ENCODE peak calls at places on chromosomes 1 and 21, in seven cellular contexts. C, Y, T, D, H, U and M are unnamed samples.
A peak's percentile ranks its signal among the peaks of the same experiment; 100 is the strongest.

GRCh38 chr21:38289697-38290096 is 32.9 kb downstream of the KCNJ15 start:
- DNase-seq in C (no peak), Y (no peak), T (peak; percentile 98), D (no peak), H (no peak), U (no peak), M (peak; percentile 71)

GRCh38 chr1:85368073-85368778 is 91.8 kb upstream of the BCL10 start:
- DNase-seq in C (no peak), Y (no peak), T (no peak), D (no peak), H (no peak), U (no peak), M (no peak)

GRCh38 chr1:9279172-9279840 is 13.4 kb upstream of the SPSB1 start:
- DNase-seq in C (no peak), Y (no peak), T (peak; percentile 40), D (no peak), H (no peak), U (no peak), M (no peak)

GRCh38 chr1:183497218-183497617 is 24.9 kb downstream of the SMG7 start:
- DNase-seq in C (no peak), Y (no peak), T (no peak), D (no peak), H (no peak), U (no peak), M (no peak)

GRCh38 chr21:37219766-37220432 is 47.2 kb downstream of the VPS26C start:
- DNase-seq in C (peak; percentile 26), Y (no peak), T (no peak), D (no peak), H (no peak), U (no peak), M (no peak)

GRCh38 chr1:202144510-202145324 is at the start of gene ARL8A:
- DNase-seq in C (peak; percentile 65), Y (peak; percentile 78), T (peak; percentile 80), D (peak; percentile 64), H (peak; percentile 78), U (peak; percentile 73), M (peak; percentile 72)

GRCh38 chr1:8342325-8342724 is 24.4 kb downstream of the SLC45A1 start:
- DNase-seq in C (no peak), Y (peak; percentile 30), T (no peak), D (no peak), H (no peak), U (no peak), M (no peak)

GRCh38 chr1:67687649-67688048 is 2.6 kb downstream of the GADD45A start:
- DNase-seq in C (no peak), Y (no peak), T (peak; percentile 84), D (no peak), H (no peak), U (no peak), M (no peak)

GRCh38 chr1:70896224-70896623 is 151.4 kb downstream of the PTGER3 start:
- DNase-seq in C (no peak), Y (no peak), T (peak; percentile 36), D (no peak), H (no peak), U (peak; percentile 5), M (no peak)

GRCh38 chr1:169326644-169327316 is 40.8 kb downstream of the NME7 start:
- DNase-seq in C (no peak), Y (no peak), T (peak; percentile 57), D (no peak), H (no peak), U (no peak), M (no peak)

GRCh38 chr1:38117444-38117887 is 70.9 kb upstream of the POU3F1 start:
- DNase-seq in C (no peak), Y (no peak), T (no peak), D (peak; percentile 61), H (no peak), U (no peak), M (no peak)

GRCh38 chr1:222413436-222413835 is 134.5 kb downstream of the HHIPL2 start:
- DNase-seq in C (no peak), Y (no peak), T (peak; percentile 36), D (no peak), H (no peak), U (no peak), M (no peak)

GRCh38 chr1:36625959-36626337 is 143.2 kb upstream of the CSF3R start:
- DNase-seq in C (no peak), Y (no peak), T (no peak), D (no peak), H (no peak), U (no peak), M (no peak)

GRCh38 chr1:89536555-89537393 is 12.1 kb downstream of the LRRC8B start:
- DNase-seq in C (no peak), Y (no peak), T (no peak), D (no peak), H (no peak), U (no peak), M (no peak)

GRCh38 chr1:153651771-153652170 is 6.7 kb upstream of the SNAPIN start:
- DNase-seq in C (no peak), Y (no peak), T (no peak), D (no peak), H (no peak), U (no peak), M (no peak)

GRCh38 chr1:243312962-243313634 is 57.3 kb downstream of the SDCCAG8 start:
- DNase-seq in C (no peak), Y (no peak), T (no peak), D (no peak), H (no peak), U (no peak), M (no peak)

GRCh38 chr1:34839526-34840305 is 19.8 kb downstream of the SMIM12 start:
- DNase-seq in C (no peak), Y (no peak), T (no peak), D (no peak), H (no peak), U (no peak), M (peak; percentile 23)

GRCh38 chr1:238177960-238178359 is 287.2 kb upstream of the ZP4 start:
- DNase-seq in C (no peak), Y (no peak), T (no peak), D (no peak), H (no peak), U (no peak), M (no peak)

DNA sequence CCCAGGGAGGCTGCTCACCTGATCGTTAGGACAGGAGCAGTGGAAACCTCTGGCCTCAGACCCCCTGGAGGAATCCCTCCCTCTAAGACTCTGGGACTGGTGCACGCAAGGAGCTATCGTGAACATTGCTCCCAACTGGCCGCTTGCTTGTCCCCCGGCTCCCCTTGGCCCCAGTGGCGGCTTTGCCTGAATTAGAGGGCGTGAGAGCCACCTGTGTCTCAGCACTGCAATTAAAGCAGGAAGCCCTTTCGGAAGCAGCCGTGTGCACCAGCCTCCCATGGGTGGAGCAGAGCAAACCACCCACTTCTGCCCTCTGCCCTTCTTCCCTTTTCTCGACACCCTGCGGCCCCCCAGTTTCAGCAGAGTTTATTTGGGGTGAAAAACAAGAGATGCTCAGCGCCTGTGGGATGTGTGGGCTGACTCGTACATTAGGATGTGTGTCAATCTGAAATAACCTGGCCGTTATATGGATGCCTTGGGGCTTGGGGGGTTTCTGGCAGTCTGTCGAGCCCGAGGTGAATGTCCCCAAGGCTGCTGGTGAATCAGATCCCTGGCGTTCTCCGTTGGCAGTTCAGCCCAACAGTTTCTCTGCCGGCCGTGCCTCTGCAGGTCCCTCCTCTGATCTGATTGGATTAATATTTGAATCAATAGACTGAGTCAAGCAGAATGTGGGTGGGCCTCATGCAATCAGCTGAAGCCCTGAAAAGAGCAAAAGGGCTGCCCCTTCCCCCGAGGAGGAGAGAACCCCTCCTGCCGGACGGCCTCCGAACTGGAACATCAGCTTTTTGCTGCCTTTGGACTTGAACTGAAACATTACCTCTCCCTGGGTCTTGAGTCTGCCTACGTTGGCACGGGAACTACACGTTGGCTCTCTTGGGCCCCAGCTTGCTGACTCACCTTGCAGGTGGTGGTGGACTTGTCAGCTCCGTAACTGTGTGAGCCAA is 7.3 kb upstream of the UMODL1 start:
- DNase-seq in C (peak; percentile 81), Y (no peak), T (no peak), D (no peak), H (no peak), U (peak; percentile 92), M (no peak)
- H3K4me3 ChIP-seq in C (peak overlapping the region; percentile 43), Y (no peak overlapping the region), T (no peak overlapping the region), D (no peak overlapping the region), H (no peak overlapping the region), U (peak overlapping the region; percentile 68), M (no peak overlapping the region)

GRCh38 chr21:41764558-41765392 is 2.1 kb downstream of the RIPK4 start:
- DNase-seq in C (no peak), Y (no peak), T (no peak), D (no peak), H (no peak), U (no peak), M (no peak)
- H3K4me1 ChIP-seq in C (peaks cover 16% of the 10 kb centered on the region), Y (no peaks in the 10 kb centered on the region), T (peaks cover 17% of the 10 kb centered on the region), D (peaks cover 17% of the 10 kb centered on the region), H (no peaks in the 10 kb centered on the region), U (peaks cover 26% of the 10 kb centered on the region), M (peaks cover 55% of the 10 kb centered on the region)

GRCh38 chr21:15849925-15850324 is 120.1 kb downstream of the USP25 start:
- DNase-seq in C (no peak), Y (no peak), T (no peak), D (no peak), H (no peak), U (no peak), M (no peak)

GRCh38 chr21:15850645-15851044 is 120.9 kb downstream of the USP25 start:
- DNase-seq in C (no peak), Y (no peak), T (peak; percentile 52), D (no peak), H (no peak), U (no peak), M (no peak)

GRCh38 chr21:15852146-15852545 is 122.4 kb downstream of the USP25 start:
- DNase-seq in C (no peak), Y (no peak), T (no peak), D (no peak), H (no peak), U (no peak), M (no peak)

GRCh38 chr21:15848632-15849031 is 118.8 kb downstream of the USP25 start:
- DNase-seq in C (no peak), Y (no peak), T (peak; percentile 56), D (no peak), H (no peak), U (no peak), M (no peak)

DNA sequence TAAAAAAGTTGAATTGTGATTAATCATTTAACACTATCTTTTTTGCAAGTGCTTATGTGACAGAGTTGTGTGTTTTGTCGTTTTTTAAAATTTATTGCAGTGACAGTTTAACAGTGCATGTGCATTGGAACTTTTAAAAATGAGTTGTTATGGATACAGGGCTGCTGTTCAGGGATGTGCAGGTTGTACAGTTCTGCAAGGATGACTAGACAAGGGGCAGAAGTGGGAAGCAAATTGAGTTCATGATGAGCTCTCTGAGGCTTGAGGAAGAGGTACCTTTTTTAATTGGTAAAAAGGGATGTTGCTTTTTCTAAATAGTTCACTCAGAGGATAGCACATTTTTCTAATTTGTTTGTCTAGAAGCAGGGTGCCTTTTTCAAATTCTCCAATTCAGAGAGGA is 119.4 kb downstream of the USP25 start:
- DNase-seq in C (no peak), Y (no peak), T (no peak), D (no peak), H (no peak), U (no peak), M (no peak)
- H3K4me3 ChIP-seq in C (no peak overlapping the region), Y (no peak overlapping the region), T (no peak overlapping the region), D (no peak overlapping the region), H (no peak overlapping the region), U (no peak overlapping the region), M (no peak overlapping the region)

DNA sequence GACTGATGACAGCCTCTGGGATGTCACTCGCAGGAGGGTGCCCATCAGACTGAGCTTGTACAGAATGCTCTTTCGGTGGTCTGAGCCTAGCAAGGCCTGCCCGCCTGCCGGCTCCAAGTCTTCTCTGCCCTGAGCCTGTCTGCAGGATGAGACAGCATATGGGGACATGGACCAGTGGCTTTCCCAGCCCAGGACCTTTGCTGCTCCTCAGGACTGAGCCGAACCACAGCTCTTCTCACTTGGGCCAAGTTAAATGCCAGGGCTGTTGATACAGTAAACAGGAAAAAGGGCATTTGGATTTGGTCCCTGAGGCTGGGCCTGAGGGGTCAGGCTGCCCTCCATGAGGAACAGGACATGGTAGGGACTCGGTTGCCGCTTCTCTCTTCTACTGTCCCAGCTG is 64.3 kb upstream of the EPS8L3 start:
- DNase-seq in C (no peak), Y (no peak), T (no peak), D (no peak), H (no peak), U (no peak), M (peak; percentile 53)
- H3K4me1 ChIP-seq in C (peaks cover 7% of the 10 kb centered on the region), Y (peaks cover 4% of the 10 kb centered on the region), T (peaks cover 45% of the 10 kb centered on the region), D (no peaks in the 10 kb centered on the region), H (no peaks in the 10 kb centered on the region), U (peaks cover 6% of the 10 kb centered on the region), M (no peaks in the 10 kb centered on the region)